ENCODE peak calls at places on chromosomes 6 and 20, in five cellular contexts. I is activated naive CD4-positive, alpha-beta T cell treated with anti-CD3 and anti-CD28 coated beads, Interleukin-2, amount 50 U/mL, for 72 hours; B is endothelial cell of umbilical vein; G is left cardiac atrium; A is MCF 10A. H is an unnamed sample.

GRCh38 chr6:111789593-111789992 is 83.7 kb downstream of the FYN start:
- DNase-seq in G (peak; percentile 47), A (no peak), I (no peak), B (no peak), H (no peak)

GRCh38 chr20:39376788-39377187 is 414.6 kb downstream of the DHX35 start:
- DNase-seq in G (no peak), A (no peak), B (no peak), I (no peak), H (no peak)

GRCh38 chr20:33686984-33687366 is 790 bp upstream of the E2F1 start:
- DNase-seq in A (no peak), I (no peak), G (no peak), B (no peak), H (no peak)

GRCh38 chr6:48486876-48487275 is 375.9 kb upstream of the PTCHD4 start:
- DNase-seq in A (no peak), B (no peak), G (no peak), I (no peak), H (no peak)

GRCh38 chr6:169953686-169954085 is 202.3 kb downstream of the ERMARD start:
- DNase-seq in A (no peak), B (no peak), G (no peak), I (no peak), H (no peak)

GRCh38 chr20:33787253-33787891 is 23.8 kb upstream of the CHMP4B start:
- DNase-seq in G (no peak), B (peak; percentile 76), A (no peak), I (no peak), H (no peak)

GRCh38 chr6:139029470-139030210 is 1.1 kb downstream of the ABRACL start:
- DNase-seq in G (peak; percentile 70), B (peak; percentile 47), I (peak; percentile 74), A (peak; percentile 41), H (no peak)

GRCh38 chr20:19742974-19743649 is 14.9 kb upstream of the RIN2 start:
- DNase-seq in A (no peak), I (no peak), G (no peak), B (no peak), H (no peak)

GRCh38 chr6:26270903-26271639 is 93.9 kb upstream of the BTN3A2 start:
- DNase-seq in I (peak; percentile 85), G (peak; percentile 56), B (peak; percentile 93), A (peak; percentile 97), H (no peak)

GRCh38 chr20:32635764-32636163 is 38.0 kb downstream of the C20orf203 start:
- DNase-seq in B (no peak), I (no peak), G (no peak), A (no peak), H (no peak)

GRCh38 chr6:20302702-20303251 is 90.5 kb upstream of the MBOAT1 start:
- DNase-seq in G (no peak), A (no peak), I (no peak), B (no peak), H (peak; percentile 34)

GRCh38 chr6:48194596-48195295 is 83.7 kb upstream of the PTCHD4 start:
- DNase-seq in B (no peak), G (no peak), A (no peak), I (no peak), H (no peak)

GRCh38 chr6:32107447-32107846 is 1.7 kb downstream of the TNXB start:
- DNase-seq in B (no peak), I (no peak), G (peak; percentile 54), A (peak; percentile 70), H (no peak)

GRCh38 chr6:16623029-16623653 is 138.1 kb downstream of the ATXN1 start:
- DNase-seq in I (no peak), G (no peak), A (peak; percentile 10), B (peak; percentile 19), H (no peak)

GRCh38 chr20:41059236-41059635 is 30.6 kb downstream of the TOP1 start:
- DNase-seq in G (no peak), B (no peak), A (no peak), I (no peak), H (no peak)

GRCh38 chr20:57806476-57806875 is 96.7 kb upstream of the PMEPA1 start:
- DNase-seq in G (no peak), I (no peak), B (no peak), A (no peak), H (no peak)

GRCh38 chr6:85961746-85962145 is 319.1 kb upstream of the SYNCRIP start:
- DNase-seq in A (no peak), B (no peak), I (no peak), G (no peak), H (no peak)

GRCh38 chr20:21514553-21515251 is 838 bp upstream of the NKX2-2 start:
- DNase-seq in G (no peak), B (no peak), I (no peak), A (no peak), H (no peak)

GRCh38 chr6:116371384-116372209 is 850 bp downstream of the DSE start:
- DNase-seq in G (peak; percentile 85), A (peak; percentile 94), I (no peak), B (peak; percentile 83), H (peak; percentile 79)

GRCh38 chr6:164928366-164929154 is 380.8 kb downstream of the C6orf118 start:
- DNase-seq in A (no peak), I (no peak), G (no peak), B (no peak), H (no peak)

GRCh38 chr20:17654649-17655285 is 27.3 kb downstream of the RRBP1 start:
- DNase-seq in B (peak; percentile 66), A (peak; percentile 39), I (no peak), G (peak; percentile 57), H (no peak)

GRCh38 chr6:130890531-130890950 is 63.3 kb downstream of the SMLR1 start:
- DNase-seq in B (no peak), A (no peak), I (no peak), G (no peak), H (peak; percentile 68)

GRCh38 chr6:2209226-2209809 is 36.1 kb downstream of the GMDS start:
- DNase-seq in B (peak; percentile 64), A (peak; percentile 82), G (no peak), I (no peak), H (no peak)

GRCh38 chr6:158205220-158205944 is 37.2 kb downstream of the GTF2H5 start:
- DNase-seq in I (no peak), A (no peak), B (no peak), G (no peak), H (no peak)

GRCh38 chr6:19804362-19805145 is 32.6 kb upstream of the ID4 start:
- DNase-seq in B (peak; percentile 96), G (peak; percentile 97), I (peak; percentile 61), A (peak; percentile 92), H (peak; percentile 85)

GRCh38 chr20:63753381-63753780 is 13.8 kb downstream of the SLC2A4RG start:
- DNase-seq in B (no peak), A (no peak), G (no peak), I (no peak), H (no peak)

GRCh38 chr6:168285456-168285855 is 34.1 kb downstream of the DACT2 start:
- DNase-seq in B (no peak), G (no peak), A (no peak), I (no peak), H (no peak)

GRCh38 chr20:8095648-8096572 is 36.2 kb upstream of the PLCB1 start:
- DNase-seq in G (no peak), B (peak; percentile 82), A (peak; percentile 34), I (no peak), H (no peak)

GRCh38 chr20:38168791-38169589 is 3.9 kb upstream of the TGM2 start:
- DNase-seq in I (no peak), B (peak; percentile 33), A (peak; percentile 55), G (peak; percentile 63), H (no peak)

GRCh38 chr20:16580127-16580526 is 6.9 kb upstream of the KIF16B start:
- DNase-seq in A (peak; percentile 92), G (no peak), I (no peak), B (no peak), H (peak; percentile 19)